ENCODE peak calls at places on chromosomes 11 and 22, in four cellular contexts. One of them, this sample, is unnamed.
A peak's percentile ranks its signal among the peaks of the same experiment; 100 is the strongest.

GRCh38 chr22:20550851-20551744 is 43.7 kb downstream of the MED15 start:
- DNase-seq in GM12878: peak; percentile 12
- DNase-seq in K562: no peak
- DNase-seq in H1: no peak
- DNase-seq in this sample: no peak

GRCh38 chr11:93822359-93822758 is 28.1 kb downstream of the VSTM5 start:
- DNase-seq in H1: no peak
- DNase-seq in GM12878: no peak
- DNase-seq in K562: no peak
- DNase-seq in this sample: no peak

GRCh38 chr11:106872246-106872645 is 146.0 kb downstream of the GUCY1A2 start:
- DNase-seq in K562: no peak
- DNase-seq in GM12878: no peak
- DNase-seq in H1: no peak
- DNase-seq in this sample: no peak

GRCh38 chr22:44396021-44396726 is 83.4 kb upstream of the SHISAL1 start:
- DNase-seq in K562: no peak
- DNase-seq in GM12878: no peak
- DNase-seq in H1: no peak
- DNase-seq in this sample: no peak

GRCh38 chr22:19691721-19692341 is 22.5 kb upstream of the SEPTIN5 start:
- DNase-seq in H1: no peak
- DNase-seq in K562: peak; percentile 85
- DNase-seq in GM12878: no peak
- DNase-seq in this sample: no peak

GRCh38 chr11:86551286-86551685 is 121.1 kb downstream of the ME3 start:
- DNase-seq in H1: no peak
- DNase-seq in GM12878: peak; percentile 1
- DNase-seq in K562: peak; percentile 16
- DNase-seq in this sample: peak; percentile 53

GRCh38 chr22:43230983-43231723 is 44.2 kb upstream of the TTLL12 start:
- DNase-seq in K562: peak; percentile 71
- DNase-seq in H1: peak; percentile 66
- DNase-seq in GM12878: no peak
- DNase-seq in this sample: peak; percentile 48

GRCh38 chr22:36377022-36377631 is 10.6 kb downstream of the MYH9 start:
- DNase-seq in K562: peak; percentile 33
- DNase-seq in H1: no peak
- DNase-seq in GM12878: no peak
- DNase-seq in this sample: no peak

GRCh38 chr11:4480577-4481539 is 1.6 kb upstream of the OR52K1 start:
- DNase-seq in K562: peak; percentile 6
- DNase-seq in H1: no peak
- DNase-seq in GM12878: no peak
- DNase-seq in this sample: no peak

GRCh38 chr11:120581317-120581716 is 69.8 kb downstream of the GRIK4 start:
- DNase-seq in K562: no peak
- DNase-seq in GM12878: no peak
- DNase-seq in H1: no peak
- DNase-seq in this sample: no peak

GRCh38 chr22:49535126-49535525 is 292.5 kb downstream of the BRD1 start:
- DNase-seq in K562: no peak
- DNase-seq in GM12878: no peak
- DNase-seq in H1: no peak
- DNase-seq in this sample: no peak

GRCh38 chr11:79156031-79156430 is 284.8 kb downstream of the TENM4 start:
- DNase-seq in K562: no peak
- DNase-seq in H1: no peak
- DNase-seq in GM12878: no peak
- DNase-seq in this sample: no peak
- TF ChIP-seq HDAC6 in K562: no peak
- TF ChIP-seq HDAC6 in H1: no peak
- TF ChIP-seq HDAC6 in GM12878: no peak
- TF ChIP-seq HDAC6 in this sample: no peak

GRCh38 chr11:34331329-34331728 is 26.5 kb downstream of the ABTB2 start:
- DNase-seq in GM12878: no peak
- DNase-seq in H1: no peak
- DNase-seq in K562: no peak
- DNase-seq in this sample: no peak
- TF ChIP-seq HDAC6 in GM12878: no peak
- TF ChIP-seq HDAC6 in H1: no peak
- TF ChIP-seq HDAC6 in K562: no peak
- TF ChIP-seq HDAC6 in this sample: no peak

GRCh38 chr11:36628141-36628540 is 30.1 kb upstream of the RAG2 start:
- DNase-seq in H1: no peak
- DNase-seq in GM12878: no peak
- DNase-seq in K562: no peak
- DNase-seq in this sample: no peak
- TF ChIP-seq HDAC6 in H1: no peak
- TF ChIP-seq HDAC6 in GM12878: no peak
- TF ChIP-seq HDAC6 in K562: no peak
- TF ChIP-seq HDAC6 in this sample: no peak

DNA sequence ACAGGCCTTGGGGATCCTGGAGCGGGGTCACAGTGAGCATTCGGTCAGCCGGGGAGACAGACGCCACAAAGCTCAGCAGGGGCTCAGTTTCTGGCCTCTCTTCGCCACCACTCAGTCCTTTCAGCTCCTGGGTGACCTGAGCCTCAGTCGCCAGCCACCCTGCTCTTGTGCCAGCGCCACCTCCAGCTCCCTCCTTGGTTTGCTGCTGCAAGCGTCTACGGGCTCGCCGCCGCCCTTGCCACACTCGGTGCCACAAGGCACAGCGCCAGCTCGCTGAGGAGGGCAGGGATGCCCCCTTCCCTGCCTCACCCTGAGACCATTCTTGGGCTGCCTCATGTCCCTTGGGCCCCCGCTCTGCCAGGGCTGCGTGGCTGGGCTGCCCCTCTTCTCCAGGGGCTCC is 1.5 kb upstream of the EEF1G start:
- DNase-seq in H1: no peak
- DNase-seq in K562: no peak
- DNase-seq in GM12878: no peak
- DNase-seq in this sample: no peak
- TF ChIP-seq HDAC6 in H1: no peak
- TF ChIP-seq HDAC6 in K562: no peak
- TF ChIP-seq HDAC6 in GM12878: no peak
- TF ChIP-seq HDAC6 in this sample: no peak

DNA sequence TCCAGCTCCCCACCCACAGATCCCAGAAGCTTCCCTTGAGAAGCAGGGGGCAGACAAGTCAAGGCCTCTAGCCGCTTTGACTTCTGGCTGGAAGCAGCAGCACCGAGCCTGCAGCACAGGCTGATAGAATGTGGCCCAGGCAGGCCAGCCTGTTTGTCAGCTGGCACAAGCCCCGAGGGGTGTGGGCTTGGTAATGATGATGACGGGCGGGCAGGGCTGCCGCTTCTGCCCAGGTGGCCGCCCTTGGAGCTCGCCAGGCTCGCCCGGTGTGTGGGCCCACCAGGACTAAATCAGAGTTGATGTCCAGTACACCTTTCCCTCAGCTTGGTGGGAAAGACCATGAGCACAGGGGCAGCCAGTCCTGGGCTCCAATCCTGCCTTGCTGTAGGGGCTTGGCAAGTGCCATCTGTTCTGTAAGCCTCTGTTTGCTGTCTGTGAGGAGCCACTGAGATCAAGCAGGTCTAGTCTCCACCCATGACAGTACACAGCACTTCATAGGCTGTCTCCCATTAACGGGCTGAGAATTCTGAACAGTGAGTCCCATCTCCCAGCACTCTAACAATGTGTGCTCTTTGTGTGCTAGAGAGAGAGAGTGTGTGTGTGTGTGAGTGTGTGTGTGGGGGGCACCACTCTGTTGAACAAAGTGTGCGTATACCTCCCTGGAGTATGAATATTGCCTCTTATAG is 26.8 kb downstream of the MICAL2 start:
- DNase-seq in H1: no peak
- DNase-seq in GM12878: no peak
- DNase-seq in K562: no peak
- DNase-seq in this sample: peak; percentile 28
- TF ChIP-seq HDAC6 in H1: no peak
- TF ChIP-seq HDAC6 in GM12878: no peak
- TF ChIP-seq HDAC6 in K562: no peak
- TF ChIP-seq HDAC6 in this sample: no peak

GRCh38 chr22:45971389-45972028 is 5.5 kb downstream of the WNT7B start:
- DNase-seq in GM12878: no peak
- DNase-seq in H1: no peak
- DNase-seq in K562: no peak
- DNase-seq in this sample: no peak
- TF ChIP-seq HDAC6 in GM12878: no peak
- TF ChIP-seq HDAC6 in H1: no peak
- TF ChIP-seq HDAC6 in K562: no peak
- TF ChIP-seq HDAC6 in this sample: no peak

GRCh38 chr11:95086116-95086515 is 3.5 kb upstream of the ENDOD1 start:
- DNase-seq in K562: no peak
- DNase-seq in GM12878: no peak
- DNase-seq in H1: no peak
- DNase-seq in this sample: no peak

GRCh38 chr11:95087171-95087570 is 2.5 kb upstream of the ENDOD1 start:
- DNase-seq in H1: no peak
- DNase-seq in K562: no peak
- DNase-seq in GM12878: no peak
- DNase-seq in this sample: no peak

GRCh38 chr11:95091663-95092062 is 2.0 kb downstream of the ENDOD1 start:
- DNase-seq in H1: no peak
- DNase-seq in GM12878: no peak
- DNase-seq in K562: no peak
- DNase-seq in this sample: no peak

GRCh38 chr11:95089620-95090542 is at the start of gene ENDOD1:
- DNase-seq in GM12878: no peak
- DNase-seq in H1: no peak
- DNase-seq in K562: peak; percentile 91
- DNase-seq in this sample: peak; percentile 57

GRCh38 chr11:95088946-95089619 is 563 bp upstream of the ENDOD1 start:
- DNase-seq in GM12878: no peak
- DNase-seq in H1: no peak
- DNase-seq in K562: no peak
- DNase-seq in this sample: no peak
- TF ChIP-seq HDAC6 in GM12878: no peak
- TF ChIP-seq HDAC6 in H1: no peak
- TF ChIP-seq HDAC6 in K562: no peak
- TF ChIP-seq HDAC6 in this sample: no peak